ENCODE peak calls at places on chromosome 10, in eight cellular contexts. Z is CD4-positive, CD25-positive, alpha-beta regulatory T cell; Y is stimulated activated CD8-positive, alpha-beta memory T cell treated with anti-CD3 and anti-CD28 coated beads, Interleukin-12 subunit alpha, Interleukin-12 subunit beta, amount 100 ng/mL, for 1 hour; V is iPS-NIHi11; A is neuronal stem cell; I is choroid plexus epithelial cell; C is B cell; P is T-cell. J is an unnamed sample.

GRCh38 chr10:9302142-9302746 is 1247.8 kb downstream of the GATA3 start:
- DNase-seq in C (no peak), P (peak), I (peak), Z (no peak), A (peak), Y (no peak), V (peak), J (no peak)

GRCh38 chr10:19937989-19938388 is 121.8 kb downstream of the PLXDC2 start:
- DNase-seq in V (no peak), A (no peak), I (no peak), P (no peak), Z (no peak), C (no peak), Y (no peak), J (no peak)

GRCh38 chr10:119309423-119309770 is 102.0 kb downstream of the GRK5 start:
- DNase-seq in V (no peak), C (no peak), P (no peak), Z (no peak), I (no peak), Y (no peak), A (no peak), J (no peak)

GRCh38 chr10:89032141-89032814 is 41.7 kb downstream of the FAS start:
- DNase-seq in C (no peak), I (peak), P (no peak), Y (no peak), Z (no peak), V (peak), A (no peak), J (no peak)

GRCh38 chr10:51073035-51073434 is 1.3 kb upstream of the PRKG1 start:
- DNase-seq in A (no peak), P (no peak), Z (no peak), V (no peak), I (no peak), Y (no peak), C (no peak), J (no peak)

GRCh38 chr10:96740579-96741281 is 20.4 kb upstream of the PIK3AP1 start:
- DNase-seq in V (no peak), Z (no peak), A (no peak), Y (no peak), P (no peak), I (peak), C (peak), J (no peak)

GRCh38 chr10:85599081-85599480 is 767.5 kb downstream of the GRID1 start:
- DNase-seq in Z (no peak), A (no peak), V (no peak), P (no peak), C (no peak), Y (no peak), I (no peak), J (no peak)

GRCh38 chr10:122499491-122499941 is 38.2 kb downstream of the HTRA1 start:
- DNase-seq in P (no peak), A (no peak), Z (no peak), I (peak), V (no peak), Y (no peak), C (no peak), J (peak)

GRCh38 chr10:78863601-78864239 is 205.0 kb upstream of the ZMIZ1 start:
- DNase-seq in V (no peak), C (no peak), P (no peak), Z (no peak), A (no peak), I (no peak), Y (no peak), J (no peak)

GRCh38 chr10:633279-634245 is 55.9 kb downstream of the DIP2C start:
- DNase-seq in V (no peak), Z (no peak), A (no peak), P (no peak), I (no peak), C (no peak), Y (no peak), J (peak)

GRCh38 chr10:109987413-109987812 is 20.4 kb upstream of the ADD3 start:
- DNase-seq in V (no peak), Z (no peak), A (no peak), C (no peak), P (no peak), Y (no peak), I (peak), J (peak)

GRCh38 chr10:132452651-132453469 is 55.9 kb downstream of the PWWP2B start:
- DNase-seq in C (peak), P (peak), A (peak), V (peak), Y (peak), I (peak), Z (peak), J (peak)

GRCh38 chr10:120039066-120039465 is 146.5 kb downstream of the SEC23IP start:
- DNase-seq in A (no peak), C (no peak), V (no peak), P (no peak), Z (no peak), I (no peak), Y (no peak), J (no peak)

GRCh38 chr10:57507788-57508187 is 759.9 kb downstream of the IPMK start:
- DNase-seq in V (no peak), Y (no peak), C (no peak), I (no peak), Z (no peak), P (no peak), A (no peak), J (no peak)

GRCh38 chr10:77622822-77623410 is 14.7 kb downstream of the KCNMA1 start:
- DNase-seq in V (no peak), P (no peak), Z (no peak), I (no peak), Y (no peak), C (no peak), A (no peak), J (no peak)

GRCh38 chr10:118342638-118343020 is 505 bp upstream of the FAM204A start:
- DNase-seq in I (peak), A (no peak), C (no peak), Y (no peak), Z (no peak), P (no peak), V (no peak), J (no peak)

GRCh38 chr10:35427543-35427942 is 91.2 kb downstream of the CCNY start:
- DNase-seq in Y (no peak), C (no peak), P (no peak), A (no peak), Z (no peak), V (no peak), I (no peak), J (no peak)